ENCODE peak calls at places on chromosomes 11 and 22, in five cellular contexts. One of them, this sample, is unnamed.

GRCh38 chr11:83724704-83725114 is 438.5 kb upstream of the CCDC90B start:
- DNase-seq in breast epithelium: peak
- DNase-seq in fibroblast of lung: peak
- DNase-seq in upper lobe of right lung: peak
- DNase-seq in GM23338: peak
- DNase-seq in this sample: no peak

GRCh38 chr22:39117585-39118191 is 20.6 kb downstream of the APOBEC3H start:
- DNase-seq in breast epithelium: no peak
- DNase-seq in GM23338: peak
- DNase-seq in fibroblast of lung: peak
- DNase-seq in upper lobe of right lung: no peak
- DNase-seq in this sample: peak

GRCh38 chr11:127493330-127493729 is 492.8 kb upstream of the KIRREL3 start:
- DNase-seq in upper lobe of right lung: no peak
- DNase-seq in fibroblast of lung: peak
- DNase-seq in GM23338: peak
- DNase-seq in breast epithelium: no peak
- DNase-seq in this sample: no peak

GRCh38 chr22:29142116-29142515 is 63.6 kb upstream of the EMID1 start:
- DNase-seq in upper lobe of right lung: no peak
- DNase-seq in breast epithelium: no peak
- DNase-seq in GM23338: no peak
- DNase-seq in fibroblast of lung: no peak
- DNase-seq in this sample: no peak

GRCh38 chr11:16959528-16960100 is 54.6 kb downstream of the PLEKHA7 start:
- DNase-seq in GM23338: no peak
- DNase-seq in breast epithelium: no peak
- DNase-seq in upper lobe of right lung: no peak
- DNase-seq in fibroblast of lung: no peak
- DNase-seq in this sample: no peak

GRCh38 chr22:17562906-17563870 is at the start of gene SLC25A18:
- DNase-seq in fibroblast of lung: peak
- DNase-seq in upper lobe of right lung: no peak
- DNase-seq in breast epithelium: no peak
- DNase-seq in GM23338: peak
- DNase-seq in this sample: no peak

GRCh38 chr11:77027275-77027674 is 6.9 kb upstream of the B3GNT6 start:
- DNase-seq in upper lobe of right lung: no peak
- DNase-seq in fibroblast of lung: no peak
- DNase-seq in breast epithelium: no peak
- DNase-seq in GM23338: no peak
- DNase-seq in this sample: no peak

GRCh38 chr11:7630002-7630401 is 43.3 kb downstream of the CYB5R2 start:
- DNase-seq in GM23338: no peak
- DNase-seq in breast epithelium: no peak
- DNase-seq in upper lobe of right lung: no peak
- DNase-seq in fibroblast of lung: no peak
- DNase-seq in this sample: no peak

GRCh38 chr11:57474017-57474750 is 13.9 kb downstream of the RTN4RL2 start:
- DNase-seq in GM23338: peak
- DNase-seq in breast epithelium: no peak
- DNase-seq in fibroblast of lung: peak
- DNase-seq in upper lobe of right lung: no peak
- DNase-seq in this sample: peak

GRCh38 chr22:35424081-35424480 is 24.1 kb downstream of the MCM5 start:
- DNase-seq in breast epithelium: no peak
- DNase-seq in upper lobe of right lung: no peak
- DNase-seq in fibroblast of lung: no peak
- DNase-seq in GM23338: no peak
- DNase-seq in this sample: no peak

GRCh38 chr11:107565219-107565937 is at the start of gene ALKBH8:
- DNase-seq in GM23338: peak
- DNase-seq in upper lobe of right lung: peak
- DNase-seq in breast epithelium: peak
- DNase-seq in fibroblast of lung: peak
- DNase-seq in this sample: peak

GRCh38 chr22:44351685-44352377 is 39.1 kb upstream of the SHISAL1 start:
- DNase-seq in breast epithelium: no peak
- DNase-seq in fibroblast of lung: peak
- DNase-seq in upper lobe of right lung: no peak
- DNase-seq in GM23338: peak
- DNase-seq in this sample: no peak

GRCh38 chr11:120752668-120753067 is 241.1 kb downstream of the GRIK4 start:
- DNase-seq in fibroblast of lung: no peak
- DNase-seq in upper lobe of right lung: no peak
- DNase-seq in GM23338: no peak
- DNase-seq in breast epithelium: no peak
- DNase-seq in this sample: no peak

GRCh38 chr11:118641463-118642019 is 34.1 kb downstream of the PHLDB1 start:
- DNase-seq in fibroblast of lung: no peak
- DNase-seq in upper lobe of right lung: no peak
- DNase-seq in breast epithelium: peak
- DNase-seq in GM23338: no peak
- DNase-seq in this sample: no peak

GRCh38 chr11:89421718-89422117 is 69.5 kb downstream of the NOX4 start:
- DNase-seq in upper lobe of right lung: no peak
- DNase-seq in GM23338: no peak
- DNase-seq in fibroblast of lung: no peak
- DNase-seq in breast epithelium: no peak
- DNase-seq in this sample: no peak

DNA sequence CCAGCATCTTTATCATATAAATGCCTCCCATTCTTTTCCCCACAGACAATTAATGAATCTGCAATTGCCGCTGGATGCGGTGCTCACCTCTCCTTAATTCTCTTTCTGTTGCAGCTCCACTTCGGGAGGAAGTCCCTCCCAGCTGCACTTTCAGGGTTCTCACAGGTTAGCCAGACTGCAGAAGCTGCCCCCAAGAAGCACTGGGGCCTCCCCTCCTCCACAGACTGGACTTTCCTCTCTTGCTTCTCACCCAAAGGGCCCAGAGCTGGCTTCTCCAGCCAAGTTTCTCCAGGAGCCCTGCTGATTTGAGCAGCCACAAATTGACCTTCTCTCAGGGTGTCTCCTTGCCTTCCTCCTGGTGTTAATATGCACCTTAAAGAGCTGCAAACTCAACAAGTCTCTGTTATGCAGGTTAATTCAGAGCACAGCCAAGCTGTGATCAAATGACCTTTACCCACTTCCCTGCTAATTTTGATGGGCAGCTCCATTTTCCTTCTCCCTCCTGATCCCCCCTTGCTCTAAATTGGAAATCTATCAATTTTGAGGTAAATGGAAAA is 298.9 kb downstream of the BUD13 start:
- DNase-seq in GM23338: peak
- DNase-seq in fibroblast of lung: no peak
- DNase-seq in breast epithelium: no peak
- DNase-seq in upper lobe of right lung: no peak
- DNase-seq in this sample: no peak
- TF ChIP-seq CTCF in GM23338: no peak
- TF ChIP-seq CTCF in fibroblast of lung: no peak
- TF ChIP-seq CTCF in breast epithelium: no peak
- TF ChIP-seq CTCF in upper lobe of right lung: no peak
- TF ChIP-seq CTCF in this sample: no peak

DNA sequence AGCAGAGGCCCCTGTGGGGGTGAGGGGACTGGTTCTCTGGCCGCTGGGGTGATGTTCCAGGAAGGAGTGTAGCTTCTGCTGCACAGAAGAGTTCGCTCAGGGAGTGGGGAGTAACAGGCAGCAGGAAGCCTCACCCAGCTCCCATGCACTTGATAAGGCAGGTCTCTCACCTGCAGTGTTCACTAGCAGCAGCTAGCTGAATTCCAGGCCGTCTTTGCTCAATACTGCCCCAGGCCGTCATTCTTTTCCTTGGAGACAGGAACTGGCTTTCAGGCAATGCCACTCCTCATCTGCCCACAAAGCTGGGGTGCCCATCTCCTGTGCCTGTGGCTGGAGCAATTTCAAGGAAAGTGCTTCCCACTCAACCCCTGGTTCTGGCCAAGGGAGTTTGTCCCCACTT is 66.1 kb downstream of the ARHGAP42 start:
- DNase-seq in breast epithelium: no peak
- DNase-seq in upper lobe of right lung: no peak
- DNase-seq in fibroblast of lung: no peak
- DNase-seq in GM23338: peak
- DNase-seq in this sample: no peak
- TF ChIP-seq CTCF in breast epithelium: no peak
- TF ChIP-seq CTCF in upper lobe of right lung: no peak
- TF ChIP-seq CTCF in fibroblast of lung: no peak
- TF ChIP-seq CTCF in GM23338: peak
- TF ChIP-seq CTCF in this sample: no peak

GRCh38 chr11:65932558-65932919 is 12.7 kb upstream of the TSGA10IP start:
- DNase-seq in upper lobe of right lung: no peak
- DNase-seq in breast epithelium: no peak
- DNase-seq in fibroblast of lung: peak
- DNase-seq in GM23338: peak
- DNase-seq in this sample: no peak
- TF ChIP-seq CTCF in upper lobe of right lung: no peak
- TF ChIP-seq CTCF in breast epithelium: no peak
- TF ChIP-seq CTCF in fibroblast of lung: no peak
- TF ChIP-seq CTCF in GM23338: peak
- TF ChIP-seq CTCF in this sample: no peak

DNA sequence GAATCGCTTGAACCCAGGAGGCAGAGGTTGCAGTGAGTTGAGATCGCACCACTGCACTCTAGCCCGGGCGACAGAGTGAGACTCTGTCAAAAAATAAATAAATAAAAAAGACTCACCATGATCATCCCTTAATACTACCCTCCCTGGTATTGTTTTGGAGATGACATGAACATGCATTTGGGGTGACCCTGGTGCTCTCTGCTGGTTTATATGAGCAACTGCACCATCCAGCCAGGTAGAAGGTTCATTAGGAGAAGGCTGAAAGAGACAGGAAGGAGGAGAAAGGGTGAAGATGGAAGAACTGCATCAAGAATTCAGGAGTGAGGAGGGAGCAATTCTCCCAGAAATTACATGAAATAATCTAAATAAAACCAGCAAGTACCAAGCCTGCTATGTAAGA is 37.8 kb downstream of the SLC5A1 start:
- DNase-seq in breast epithelium: no peak
- DNase-seq in fibroblast of lung: peak
- DNase-seq in upper lobe of right lung: no peak
- DNase-seq in GM23338: peak
- DNase-seq in this sample: no peak
- TF ChIP-seq CTCF in breast epithelium: no peak
- TF ChIP-seq CTCF in fibroblast of lung: peak
- TF ChIP-seq CTCF in upper lobe of right lung: peak
- TF ChIP-seq CTCF in GM23338: peak
- TF ChIP-seq CTCF in this sample: peak

GRCh38 chr22:41285820-41286638 is at the start of gene RANGAP1:
- DNase-seq in breast epithelium: peak
- DNase-seq in fibroblast of lung: peak
- DNase-seq in GM23338: peak
- DNase-seq in upper lobe of right lung: peak
- DNase-seq in this sample: peak
- TF ChIP-seq CTCF in breast epithelium: no peak
- TF ChIP-seq CTCF in fibroblast of lung: no peak
- TF ChIP-seq CTCF in GM23338: no peak
- TF ChIP-seq CTCF in upper lobe of right lung: peak
- TF ChIP-seq CTCF in this sample: no peak

GRCh38 chr11:26550022-26550421 is 22.0 kb downstream of the MUC15 start:
- DNase-seq in GM23338: no peak
- DNase-seq in upper lobe of right lung: no peak
- DNase-seq in breast epithelium: no peak
- DNase-seq in fibroblast of lung: no peak
- DNase-seq in this sample: no peak

GRCh38 chr11:26553182-26553581 is 18.9 kb downstream of the MUC15 start:
- DNase-seq in fibroblast of lung: no peak
- DNase-seq in GM23338: no peak
- DNase-seq in upper lobe of right lung: no peak
- DNase-seq in breast epithelium: no peak
- DNase-seq in this sample: no peak

GRCh38 chr11:26556582-26556981 is 15.5 kb downstream of the MUC15 start:
- DNase-seq in fibroblast of lung: no peak
- DNase-seq in GM23338: no peak
- DNase-seq in breast epithelium: no peak
- DNase-seq in upper lobe of right lung: no peak
- DNase-seq in this sample: no peak

GRCh38 chr11:26549176-26549575 is 22.9 kb downstream of the MUC15 start:
- DNase-seq in GM23338: no peak
- DNase-seq in upper lobe of right lung: no peak
- DNase-seq in breast epithelium: no peak
- DNase-seq in fibroblast of lung: no peak
- DNase-seq in this sample: no peak

DNA sequence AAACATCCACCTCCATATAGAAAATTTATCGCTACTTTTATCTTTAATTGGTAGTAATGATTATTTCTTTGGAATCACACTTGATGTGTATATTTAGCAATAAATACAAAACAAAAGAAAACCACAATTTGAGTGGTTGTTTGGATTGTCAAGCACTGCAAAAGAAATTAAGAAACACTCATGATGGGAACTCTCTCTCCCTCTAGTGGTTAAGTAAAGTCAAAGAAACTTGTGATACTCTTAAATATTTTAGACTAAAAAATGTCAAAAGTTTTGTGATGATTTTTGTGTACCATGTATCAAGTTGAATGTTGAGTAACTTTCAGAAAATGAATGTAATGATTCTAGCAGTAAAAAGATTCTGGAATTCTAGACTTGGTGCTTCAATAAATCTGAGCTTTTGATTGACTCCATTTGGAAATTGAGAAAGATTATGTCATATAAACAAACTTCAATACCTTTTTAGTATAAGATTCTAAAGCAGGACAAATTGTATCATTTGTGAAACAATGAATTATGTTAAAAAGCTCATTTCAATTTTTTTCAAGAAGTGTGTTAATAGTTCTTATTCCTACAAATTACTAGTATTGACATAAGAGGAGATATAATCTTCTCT is 20.8 kb downstream of the MUC15 start:
- DNase-seq in breast epithelium: no peak
- DNase-seq in fibroblast of lung: peak
- DNase-seq in GM23338: no peak
- DNase-seq in upper lobe of right lung: no peak
- DNase-seq in this sample: no peak
- TF ChIP-seq CTCF in breast epithelium: no peak
- TF ChIP-seq CTCF in fibroblast of lung: peak
- TF ChIP-seq CTCF in GM23338: no peak
- TF ChIP-seq CTCF in upper lobe of right lung: peak
- TF ChIP-seq CTCF in this sample: no peak

GRCh38 chr22:37196539-37197450 is 8.7 kb upstream of the C1QTNF6 start:
- DNase-seq in fibroblast of lung: peak
- DNase-seq in GM23338: no peak
- DNase-seq in breast epithelium: peak
- DNase-seq in upper lobe of right lung: peak
- DNase-seq in this sample: no peak
- TF ChIP-seq CTCF in fibroblast of lung: no peak
- TF ChIP-seq CTCF in GM23338: no peak
- TF ChIP-seq CTCF in breast epithelium: no peak
- TF ChIP-seq CTCF in upper lobe of right lung: peak
- TF ChIP-seq CTCF in this sample: no peak

This sample was measured in CD8-positive, alpha-beta T cell.